ENCODE peak calls at places on chromosome 18, in six cellular contexts. V is nephron progenitor cell; O is activated CD8-positive, alpha-beta memory T cell treated with anti-CD3 and anti-CD28 coated beads, Interleukin-2, amount 50 U/mL, for 48 hours; X is midbrain; B is mesothelial cell of epicardium; F is GM12864. K is an unnamed sample.

GRCh38 chr18:11150271-11150615 is 874 bp upstream of the PIEZO2 start:
- DNase-seq in V (no peak), O (no peak), X (no peak), B (no peak), F (no peak), K (no peak)

GRCh38 chr18:28766027-28766426 is 589.1 kb upstream of the CDH2 start:
- DNase-seq in V (no peak), O (no peak), X (no peak), B (no peak), F (no peak), K (no peak)

GRCh38 chr18:23387265-23387664 is 65.8 kb upstream of the RIOK3 start:
- DNase-seq in V (no peak), O (no peak), X (no peak), B (no peak), F (no peak), K (no peak)

GRCh38 chr18:37383036-37383788 is 182.4 kb downstream of the CELF4 start:
- DNase-seq in V (no peak), O (no peak), X (no peak), B (no peak), F (no peak), K (no peak)

GRCh38 chr18:335741-336140 is 67.9 kb upstream of the THOC1 start:
- DNase-seq in V (no peak), O (no peak), X (no peak), B (no peak), F (no peak), K (no peak)

GRCh38 chr18:22826726-22827125 is 106.4 kb upstream of the RBBP8 start:
- DNase-seq in V (no peak), O (no peak), X (no peak), B (no peak), F (no peak), K (no peak)

GRCh38 chr18:54269924-54270844 is 867 bp downstream of the POLI start:
- DNase-seq in V (no peak), O (no peak), X (no peak), B (no peak), F (peak; percentile 57), K (peak; percentile 29)

GRCh38 chr18:79302120-79302519 is 93.6 kb upstream of the NFATC1 start:
- DNase-seq in V (no peak), O (no peak), X (no peak), B (no peak), F (no peak), K (no peak)

GRCh38 chr18:33751613-33752221 is 173.7 kb downstream of the ASXL3 start:
- DNase-seq in V (no peak), O (no peak), X (peak; percentile 19), B (no peak), F (no peak), K (no peak)

GRCh38 chr18:14747513-14748474 is at the start of gene ANKRD30B:
- DNase-seq in V (no peak), O (no peak), X (no peak), B (no peak), F (no peak), K (no peak)